ENCODE peak calls at places on chromosomes 3 and 15, in eight cellular contexts. L is psoas muscle, N is BE2C, O is fibroblast of lung, A is pancreas, P is Peyer's patch, J is HCT116, S is tibial artery. W is an unnamed sample.

GRCh38 chr3:125644036-125645025 is 49.0 kb upstream of the OSBPL11 start:
- DNase-seq in J (no peak), N (no peak), O (peak; percentile 84), S (peak; percentile 69), A (no peak), L (peak; percentile 59), P (no peak), W (peak; percentile 75)

GRCh38 chr3:120093119-120093922 is 926 bp downstream of the GSK3B start:
- DNase-seq in S (no peak), P (peak; percentile 52), A (no peak), L (no peak), O (peak; percentile 93), J (peak; percentile 75), N (peak; percentile 26), W (no peak)

GRCh38 chr15:89362203-89363101 is 27.8 kb upstream of the POLG start:
- DNase-seq in N (peak; percentile 88), A (no peak), J (no peak), S (no peak), L (no peak), O (no peak), P (no peak), W (no peak)

GRCh38 chr3:52230461-52230860 is 5.0 kb upstream of the TLR9 start:
- DNase-seq in P (peak; percentile 34), O (no peak), L (peak; percentile 11), S (no peak), N (no peak), J (no peak), A (peak; percentile 46), W (no peak)

GRCh38 chr15:71149645-71150557 is 34.6 kb downstream of the THSD4 start:
- DNase-seq in A (no peak), O (peak; percentile 51), S (no peak), L (no peak), P (no peak), J (no peak), N (no peak), W (no peak)

GRCh38 chr15:45668386-45668785 is 33.6 kb downstream of the SQOR start:
- DNase-seq in S (no peak), N (no peak), L (no peak), A (no peak), J (no peak), P (no peak), O (no peak), W (no peak)

GRCh38 chr3:13192471-13193213 is 119.4 kb upstream of the IQSEC1 start:
- DNase-seq in A (no peak), N (peak; percentile 16), L (no peak), P (peak; percentile 27), S (peak; percentile 15), O (no peak), J (no peak), W (no peak)

GRCh38 chr3:69137412-69137811 is 15.0 kb upstream of the LMOD3 start:
- DNase-seq in O (no peak), N (no peak), L (no peak), A (no peak), J (no peak), P (no peak), S (no peak), W (no peak)

GRCh38 chr3:8341853-8342252 is 159.8 kb upstream of the LMCD1 start:
- DNase-seq in S (no peak), A (peak; percentile 53), N (peak; percentile 7), L (no peak), O (no peak), J (no peak), P (no peak), W (no peak)

GRCh38 chr15:95375281-95375680 is 955.2 kb upstream of the NR2F2 start:
- DNase-seq in P (no peak), S (no peak), N (no peak), J (no peak), A (no peak), L (no peak), O (no peak), W (no peak)

GRCh38 chr15:73941871-73942635 is 15.8 kb downstream of the LOXL1 start:
- DNase-seq in O (no peak), L (no peak), S (no peak), N (peak; percentile 2), P (peak; percentile 45), A (no peak), J (no peak), W (no peak)

GRCh38 chr15:68726246-68726645 is 94.4 kb downstream of the ANP32A start:
- DNase-seq in N (no peak), J (no peak), O (no peak), S (no peak), P (no peak), L (no peak), A (no peak), W (no peak)

GRCh38 chr3:188950832-188951489 is 220.8 kb upstream of the TPRG1 start:
- DNase-seq in N (no peak), P (no peak), O (peak; percentile 99), A (no peak), L (peak; percentile 60), S (peak; percentile 94), J (peak; percentile 60), W (peak; percentile 68)

GRCh38 chr3:10742031-10742671 is 73.9 kb upstream of the SLC6A11 start:
- DNase-seq in L (no peak), A (no peak), N (no peak), O (no peak), S (no peak), P (no peak), J (no peak), W (no peak)

GRCh38 chr3:144265527-144266100 is 294.0 kb downstream of the DIPK2A start:
- DNase-seq in L (no peak), P (no peak), N (no peak), A (no peak), J (no peak), S (no peak), O (peak; percentile 7), W (no peak)

GRCh38 chr15:75669191-75669878 is 21.6 kb downstream of the SNX33 start:
- DNase-seq in P (no peak), N (no peak), L (no peak), O (no peak), A (peak; percentile 70), J (peak; percentile 86), S (no peak), W (no peak)

GRCh38 chr15:70058642-70059360 is 38.9 kb downstream of the TLE3 start:
- DNase-seq in P (peak; percentile 28), A (peak; percentile 41), O (no peak), S (peak; percentile 15), N (peak; percentile 6), J (no peak), L (no peak), W (no peak)

GRCh38 chr3:122299872-122300460 is 25.1 kb upstream of the CSTA start:
- DNase-seq in L (no peak), A (no peak), O (peak; percentile 42), S (no peak), P (no peak), N (peak; percentile 35), J (peak; percentile 15), W (no peak)

DNA sequence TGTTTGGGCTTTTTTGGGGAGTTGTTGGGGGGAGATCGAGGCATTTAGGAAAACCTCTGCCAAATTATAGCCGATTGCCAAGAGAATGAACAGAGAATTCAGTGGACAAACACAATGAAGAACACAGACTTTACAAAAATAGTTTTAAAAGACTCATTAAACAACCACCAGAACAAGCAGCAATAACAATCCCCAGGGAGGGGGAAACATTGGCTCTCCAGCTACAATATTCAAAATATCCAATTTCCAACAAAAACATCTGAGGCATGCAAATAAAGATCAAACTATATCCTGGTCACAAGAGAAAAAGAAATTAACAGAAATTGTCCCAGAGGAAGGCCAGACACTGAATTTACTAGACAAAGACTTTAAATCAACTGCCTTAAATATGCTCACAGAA is 24.5 kb upstream of the ANKRD28 start:
- DNase-seq in N (no peak), P (no peak), O (no peak), J (no peak), S (no peak), A (no peak), L (no peak), W (no peak)
- H3K4me1 ChIP-seq in N (no peaks in the 10 kb centered on the region), P (no peaks in the 10 kb centered on the region), O (no peaks in the 10 kb centered on the region), J (no peaks in the 10 kb centered on the region), S (no peaks in the 10 kb centered on the region), A (no peaks in the 10 kb centered on the region), L (peaks cover 26% of the 10 kb centered on the region), W (peaks cover 2% of the 10 kb centered on the region)

DNA sequence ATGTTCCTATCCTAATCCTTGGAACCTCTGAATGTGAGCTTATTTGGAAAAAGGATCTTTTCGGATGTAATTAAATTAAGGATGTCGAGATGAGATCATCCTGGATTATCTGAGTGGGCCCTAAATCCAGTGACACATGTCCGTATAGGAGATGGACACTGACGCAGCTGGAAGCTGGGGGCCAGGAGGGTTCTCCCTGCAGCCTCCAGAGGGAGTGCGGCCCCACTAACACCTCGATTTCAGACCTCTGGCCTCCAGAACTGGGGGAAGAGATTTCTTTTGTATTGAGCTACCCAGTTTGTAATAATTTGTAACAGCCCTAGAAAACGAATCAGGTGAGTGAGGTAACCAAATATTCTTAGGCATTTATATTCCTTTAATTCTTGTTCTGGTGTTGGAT is 2.5 kb downstream of the DNAJB8 start:
- DNase-seq in S (no peak), A (no peak), P (no peak), N (no peak), O (no peak), L (no peak), J (no peak), W (no peak)
- TF ChIP-seq CTCF in S (no peak), A (no peak), P (no peak), N (peak; percentile 29), O (no peak), L (peak; percentile 30), J (no peak), W (peak; percentile 24)

DNA sequence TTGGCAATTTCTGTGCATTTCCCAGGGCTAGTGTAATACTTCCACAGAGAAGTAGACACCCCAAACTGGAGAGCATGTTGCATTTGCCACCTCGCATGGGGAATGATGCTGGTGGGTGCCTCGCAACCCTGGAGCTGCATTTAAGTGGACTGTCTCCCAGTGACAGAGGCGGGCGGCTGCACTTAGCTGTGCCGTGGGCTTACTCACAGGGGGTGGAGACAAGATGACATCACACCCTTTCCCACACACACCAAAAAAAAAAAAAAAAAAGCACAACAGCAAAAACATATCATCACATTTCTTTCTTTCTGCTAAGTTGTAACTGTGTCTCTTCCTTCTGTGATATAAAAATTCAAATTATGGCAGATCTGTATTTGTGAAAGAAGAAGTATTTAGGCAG is at the start of gene ABI3BP:
- DNase-seq in P (peak; percentile 55), A (peak; percentile 67), N (peak; percentile 80), L (peak; percentile 73), O (peak; percentile 84), J (peak; percentile 29), S (peak; percentile 86), W (peak; percentile 70)
- H3K4me3 ChIP-seq in P (peak within 1 kb of the TSS; percentile 10), A (no peak within 1 kb of the TSS), N (peak within 1 kb of the TSS; percentile 31), L (peak within 1 kb of the TSS; percentile 50), O (peak within 1 kb of the TSS; percentile 63), J (no peak within 1 kb of the TSS), S (peak within 1 kb of the TSS; percentile 45), W (peak within 1 kb of the TSS; percentile 49)

DNA sequence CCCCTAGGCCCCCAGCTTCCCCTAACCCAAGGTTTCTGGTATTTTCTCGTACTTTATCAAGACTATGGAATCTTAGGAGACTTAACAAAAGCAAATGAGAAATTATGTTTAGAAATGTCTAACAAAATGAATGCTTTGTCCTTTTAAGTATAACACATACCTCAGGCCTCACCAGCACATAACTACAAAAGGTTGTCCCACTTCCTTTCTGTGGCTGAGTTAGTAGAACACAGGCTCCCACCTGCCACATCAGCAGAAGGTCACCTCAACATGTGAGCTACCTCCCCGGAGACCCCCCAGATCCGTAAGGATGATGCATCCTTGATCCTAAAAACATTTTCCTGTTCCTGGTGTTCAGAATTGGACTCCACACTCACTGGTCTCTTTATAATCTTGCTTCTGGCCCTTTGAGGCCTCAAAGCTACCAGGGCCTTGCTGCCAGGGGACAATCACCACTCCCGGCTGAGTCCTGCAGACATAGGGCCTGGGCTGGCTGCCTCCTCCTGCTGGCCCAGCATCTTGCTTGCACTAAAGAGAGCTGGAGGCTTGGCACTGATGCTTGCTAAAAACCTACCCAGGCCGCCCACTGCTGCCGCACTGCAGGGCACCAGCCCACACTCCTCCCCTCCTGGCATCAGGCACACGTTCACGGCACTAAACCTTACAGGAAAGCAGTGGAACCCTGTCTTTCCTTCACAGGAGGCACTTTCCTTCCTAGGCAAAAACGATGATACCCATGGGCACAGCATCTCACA is 2.9 kb downstream of the CCRL2 start:
- DNase-seq in A (no peak), J (no peak), P (no peak), O (no peak), S (no peak), L (no peak), N (no peak), W (no peak)
- H3K4me1 ChIP-seq in A (peaks cover 4% of the 10 kb centered on the region), J (peaks cover 10% of the 10 kb centered on the region), P (peaks cover 32% of the 10 kb centered on the region), O (peaks cover 21% of the 10 kb centered on the region), S (peaks cover 8% of the 10 kb centered on the region), L (peaks cover 27% of the 10 kb centered on the region), N (no peaks in the 10 kb centered on the region), W (peaks cover 46% of the 10 kb centered on the region)

W was measured in upper lobe of right lung.